ENCODE peak calls at places on chromosomes 2 and 18, in six cellular contexts. J is GM12878, C is HepG2, Q is NT2/D1, O is H1, F is K562. N is an unnamed sample.

GRCh38 chr2:168244318-168244717 is 3.1 kb downstream of the STK39 start:
- DNase-seq in Q (no peak), J (no peak), O (no peak), F (no peak), C (peak), N (no peak)

GRCh38 chr2:164840458-164840929 is 1.1 kb downstream of the COBLL1 start:
- DNase-seq in O (peak), C (peak), J (no peak), Q (no peak), F (no peak), N (no peak)

GRCh38 chr2:769771-770170 is 92.6 kb upstream of the TMEM18 start:
- DNase-seq in Q (no peak), J (no peak), O (no peak), F (no peak), C (no peak), N (no peak)

GRCh38 chr2:159753797-159754196 is 41.5 kb downstream of the MARCHF7 start:
- DNase-seq in Q (no peak), J (no peak), O (no peak), F (no peak), C (no peak), N (no peak)

GRCh38 chr2:66495788-66496640 is 61.1 kb downstream of the MEIS1 start:
- DNase-seq in Q (no peak), J (no peak), F (peak), O (no peak), C (peak), N (no peak)

GRCh38 chr2:79180092-79180491 is 20.5 kb upstream of the REG3A start:
- DNase-seq in O (no peak), Q (no peak), J (no peak), F (no peak), C (no peak), N (no peak)

GRCh38 chr18:31250902-31251301 is 67.1 kb upstream of the DSG1 start:
- DNase-seq in O (no peak), F (no peak), J (no peak), C (no peak), Q (no peak), N (no peak)

GRCh38 chr18:36580874-36581750 is 247.7 kb downstream of the TPGS2 start:
- DNase-seq in F (no peak), C (no peak), O (no peak), J (no peak), Q (no peak), N (no peak)

GRCh38 chr2:34815052-34815741 is 1216.1 kb upstream of the FAM98A start:
- DNase-seq in Q (no peak), F (no peak), O (no peak), C (no peak), J (no peak), N (no peak)

GRCh38 chr18:20971886-20972267 is 139.7 kb downstream of the ROCK1 start:
- DNase-seq in C (peak), Q (no peak), J (no peak), O (no peak), F (peak), N (peak)

GRCh38 chr2:108980076-108980475 is 8.9 kb downstream of the EDAR start:
- DNase-seq in J (no peak), F (no peak), O (no peak), C (no peak), Q (no peak), N (no peak)

GRCh38 chr2:241081643-241082337 is 20.3 kb downstream of the MTERF4 start:
- DNase-seq in F (no peak), J (no peak), O (no peak), C (no peak), Q (no peak), N (no peak)

GRCh38 chr2:76310894-76311293 is 600.2 kb upstream of the GCFC2 start:
- DNase-seq in O (no peak), J (no peak), F (no peak), Q (no peak), C (no peak), N (no peak)

GRCh38 chr18:38284992-38285391 is 719.4 kb upstream of the CELF4 start:
- DNase-seq in Q (no peak), F (no peak), C (no peak), J (no peak), O (no peak), N (no peak)

GRCh38 chr18:63578357-63578958 is 8.7 kb upstream of the SERPINB13 start:
- DNase-seq in C (peak), O (peak), J (no peak), F (peak), Q (peak), N (peak)

GRCh38 chr2:205041472-205042130 is 496.3 kb downstream of the PARD3B start:
- DNase-seq in Q (no peak), J (no peak), O (no peak), F (no peak), C (peak), N (no peak)

GRCh38 chr2:128381001-128381938 is 62.6 kb upstream of the HS6ST1 start:
- DNase-seq in F (no peak), C (peak), J (no peak), O (no peak), Q (no peak), N (no peak)

GRCh38 chr2:42834161-42834560 is 41.8 kb upstream of the HAAO start:
- DNase-seq in F (no peak), Q (no peak), C (no peak), J (no peak), O (peak), N (no peak)

GRCh38 chr2:3423492-3424170 is 44.1 kb downstream of the TRAPPC12 start:
- DNase-seq in Q (peak), C (peak), O (peak), J (peak), F (peak), N (peak)

GRCh38 chr2:1702186-1702565 is 42.1 kb downstream of the PXDN start:
- DNase-seq in C (no peak), F (no peak), J (no peak), Q (no peak), O (no peak), N (no peak)

GRCh38 chr2:146587291-146587713 is 1257.5 kb upstream of the ACVR2A start:
- DNase-seq in C (no peak), Q (no peak), J (no peak), F (no peak), O (no peak), N (no peak)

GRCh38 chr2:25197336-25198208 is 29.2 kb upstream of the POMC start:
- DNase-seq in Q (no peak), C (no peak), O (no peak), J (no peak), F (no peak), N (no peak)

GRCh38 chr2:48227617-48228344 is 302.2 kb upstream of the STON1 start:
- DNase-seq in C (no peak), J (peak), Q (no peak), O (no peak), F (no peak), N (no peak)

GRCh38 chr2:65020943-65021528 is 31.8 kb downstream of the SLC1A4 start:
- DNase-seq in J (no peak), C (no peak), O (no peak), F (no peak), Q (no peak), N (no peak)

GRCh38 chr2:185374878-185375277 is 363.7 kb upstream of the FSIP2 start:
- DNase-seq in C (no peak), Q (no peak), O (no peak), J (no peak), F (no peak), N (no peak)

GRCh38 chr2:23541453-23542334 is 156.7 kb downstream of the KLHL29 start:
- DNase-seq in Q (no peak), C (no peak), J (no peak), F (no peak), O (no peak), N (no peak)

GRCh38 chr2:239109041-239109915 is 261.4 kb downstream of the TWIST2 start:
- DNase-seq in C (no peak), O (no peak), J (no peak), F (no peak), Q (no peak), N (no peak)

GRCh38 chr2:196971574-196972279 is 45.2 kb upstream of the PGAP1 start:
- DNase-seq in O (no peak), F (no peak), C (no peak), Q (no peak), J (no peak), N (no peak)

GRCh38 chr18:37476611-37477295 is 88.8 kb downstream of the CELF4 start:
- DNase-seq in Q (no peak), C (no peak), O (no peak), J (no peak), F (no peak), N (no peak)

GRCh38 chr2:158505448-158505934 is 48.7 kb downstream of the PKP4 start:
- DNase-seq in F (peak), O (no peak), Q (no peak), C (no peak), J (no peak), N (no peak)

DNA sequence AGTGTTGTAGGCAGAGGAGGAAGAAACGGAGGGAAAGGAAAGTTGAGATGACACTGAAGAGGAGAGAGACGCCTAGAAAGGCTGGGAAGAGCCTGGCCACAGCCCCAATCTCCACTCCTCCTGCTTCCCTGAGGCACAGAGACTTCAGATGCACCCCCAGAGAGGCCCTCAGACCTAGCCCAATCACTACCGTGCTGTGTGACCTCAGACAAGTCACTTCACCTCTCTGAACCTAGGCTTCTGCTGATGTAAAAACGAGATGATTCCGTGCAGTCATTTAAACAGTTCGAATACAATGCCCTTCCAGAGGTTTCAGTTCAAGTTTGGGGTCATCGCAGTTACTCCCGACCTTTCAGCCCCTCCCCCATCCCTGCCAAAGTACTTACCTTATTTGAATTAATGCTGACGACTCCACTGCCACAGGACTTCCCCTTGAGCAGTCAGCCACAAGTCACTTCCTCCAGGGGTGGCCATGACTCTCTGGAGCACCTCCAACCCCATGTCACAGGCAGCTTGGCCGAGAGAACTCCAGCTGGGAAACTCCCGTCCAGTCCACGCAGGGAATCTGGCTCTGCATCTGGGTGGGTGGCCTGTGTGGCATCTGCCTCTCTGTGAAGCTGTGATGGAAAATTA is 105.2 kb upstream of the ID2 start:
- DNase-seq in O (no peak), C (no peak), Q (no peak), F (no peak), J (no peak), N (no peak)
- TF ChIP-seq ZNF274 in O (no peak), C (no peak), Q (no peak), F (no peak), J (no peak), N (no peak)

DNA sequence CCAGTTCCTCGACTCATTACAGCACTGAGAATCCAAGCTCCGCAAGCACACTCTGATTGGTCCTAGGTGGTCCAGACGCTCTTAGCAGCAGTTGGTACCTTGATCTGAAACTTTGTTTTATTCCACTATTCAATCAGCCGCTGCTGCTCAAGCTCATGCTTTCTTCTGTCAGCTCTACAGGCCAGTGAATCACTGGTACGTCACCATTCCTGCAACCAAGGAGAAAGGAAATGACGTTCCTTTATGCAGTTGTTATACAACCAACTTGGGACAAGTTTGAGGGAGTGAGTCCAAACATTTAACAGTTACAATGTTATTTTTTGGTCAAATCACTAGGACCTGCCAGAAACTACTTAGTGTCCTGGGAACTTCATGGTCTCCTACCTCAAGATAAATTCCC is 398.8 kb upstream of the TMEFF2 start:
- DNase-seq in C (no peak), F (no peak), J (no peak), O (no peak), Q (no peak), N (no peak)
- TF ChIP-seq ZNF274 in C (no peak), F (no peak), J (no peak), O (no peak), Q (no peak), N (no peak)

GRCh38 chr2:195818521-195818920 is 161.5 kb downstream of the SLC39A10 start:
- DNase-seq in Q (no peak), C (no peak), O (no peak), F (no peak), J (no peak), N (no peak)
- TF ChIP-seq ZNF274 in Q (no peak), C (no peak), O (no peak), F (no peak), J (no peak), N (no peak)

DNA sequence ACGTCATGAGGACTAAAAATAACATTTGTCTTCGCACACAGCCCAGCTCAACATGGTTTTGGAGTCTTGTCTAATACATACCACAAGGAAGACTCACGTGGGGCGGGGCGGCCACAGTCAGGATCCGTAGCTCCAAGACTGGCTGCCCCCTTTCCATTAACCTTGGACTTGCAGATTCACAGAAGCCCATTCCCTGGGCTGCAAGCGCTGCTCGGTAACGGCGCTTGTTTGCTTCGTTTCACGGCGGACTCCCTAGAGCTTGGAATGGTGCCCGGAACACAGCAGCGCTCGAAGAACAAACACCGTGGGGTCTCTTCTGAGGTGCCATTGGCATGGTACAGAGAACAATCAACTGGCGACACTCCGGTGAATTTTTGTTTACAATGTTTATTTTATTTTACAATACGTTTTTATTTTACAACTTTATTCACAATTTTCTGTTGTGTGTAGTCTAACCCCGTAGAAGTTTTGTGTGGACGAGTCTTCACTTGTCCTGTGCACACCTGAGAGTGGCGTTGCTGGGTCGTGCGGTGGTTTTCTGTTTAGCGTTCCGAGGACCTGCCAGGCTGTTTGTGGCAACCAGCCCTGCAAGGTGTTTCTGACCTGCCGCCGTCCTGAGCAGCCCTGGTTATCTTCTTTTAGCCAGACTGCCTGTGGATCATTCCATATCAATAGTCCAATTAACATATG is 126.5 kb downstream of the GALR1 start:
- DNase-seq in Q (no peak), F (no peak), J (no peak), C (no peak), O (no peak), N (no peak)
- TF ChIP-seq ZNF274 in Q (no peak), F (no peak), J (no peak), C (no peak), O (no peak), N (no peak)

GRCh38 chr2:119240311-119241204 is 16.9 kb downstream of the STEAP3 start:
- DNase-seq in C (peak), J (no peak), F (peak), Q (no peak), O (no peak), N (peak)
- TF ChIP-seq ZNF274 in C (no peak), J (no peak), F (no peak), Q (no peak), O (no peak), N (no peak)